ENCODE peak calls at places on chromosome 21, in six cellular contexts. N is suprapubic skin, F is H1, L is Peyer's patch, S is OCI-LY7, X is breast epithelium. Q is an unnamed sample.

GRCh38 chr21:17673261-17674020 is 60.7 kb upstream of the BTG3 start:
- DNase-seq in L (no peak), X (peak), S (no peak), F (no peak), N (no peak), Q (no peak)

GRCh38 chr21:36021251-36021837 is 39.0 kb downstream of the SETD4 start:
- DNase-seq in X (no peak), N (no peak), S (no peak), L (no peak), F (no peak), Q (no peak)

GRCh38 chr21:27536319-27536718 is 569.4 kb upstream of the ADAMTS5 start:
- DNase-seq in X (no peak), L (no peak), F (no peak), N (no peak), S (no peak), Q (no peak)

GRCh38 chr21:37073417-37074194 is 552 bp downstream of the TTC3 start:
- DNase-seq in L (peak), X (peak), S (peak), F (no peak), N (peak), Q (no peak)

GRCh38 chr21:45464309-45464708 is 59.3 kb downstream of the COL18A1 start:
- DNase-seq in X (no peak), F (no peak), L (no peak), N (no peak), S (peak), Q (no peak)

GRCh38 chr21:34762761-34763160 is 94.0 kb downstream of the CLIC6 start:
- DNase-seq in N (no peak), L (no peak), X (no peak), F (no peak), S (no peak), Q (peak)

GRCh38 chr21:45427331-45428271 is 22.6 kb downstream of the COL18A1 start:
- DNase-seq in S (no peak), F (peak), L (peak), N (no peak), X (peak), Q (peak)

GRCh38 chr21:20999567-21000169 is 1.5 kb downstream of the NCAM2 start:
- DNase-seq in N (no peak), X (no peak), S (peak), L (no peak), F (no peak), Q (peak)

GRCh38 chr21:31198575-31198974 is 145.5 kb downstream of the TIAM1 start:
- DNase-seq in L (no peak), S (peak), X (no peak), N (no peak), F (no peak), Q (peak)

GRCh38 chr21:26918318-26919065 is 48.4 kb downstream of the ADAMTS5 start:
- DNase-seq in X (no peak), S (no peak), L (no peak), N (no peak), F (no peak), Q (no peak)

GRCh38 chr21:36369064-36369685 is 16.0 kb upstream of the CHAF1B start:
- DNase-seq in N (no peak), L (no peak), S (no peak), X (no peak), F (no peak), Q (no peak)

GRCh38 chr21:36035381-36035791 is 24.9 kb downstream of the SETD4 start:
- DNase-seq in N (peak), F (no peak), X (no peak), S (no peak), L (no peak), Q (no peak)

GRCh38 chr21:17783816-17784598 is 35.1 kb downstream of the C21orf91 start:
- DNase-seq in F (no peak), X (no peak), S (peak), N (no peak), L (no peak), Q (no peak)

GRCh38 chr21:25625036-25625435 is 14.0 kb upstream of the JAM2 start:
- DNase-seq in L (no peak), X (no peak), N (no peak), S (no peak), F (no peak), Q (no peak)

GRCh38 chr21:17925900-17926299 is 106.7 kb upstream of the C21orf91 start:
- DNase-seq in F (no peak), L (no peak), N (no peak), X (no peak), S (peak), Q (no peak)

GRCh38 chr21:30710499-30710898 is 8.1 kb downstream of the KRTAP21-3 start:
- DNase-seq in F (no peak), X (no peak), N (no peak), S (no peak), L (no peak), Q (no peak)

GRCh38 chr21:18603246-18603645 is 199.7 kb upstream of the TMPRSS15 start:
- DNase-seq in F (no peak), L (no peak), X (no peak), S (no peak), N (no peak), Q (no peak)

GRCh38 chr21:34812510-34813265 is 143.9 kb downstream of the CLIC6 start:
- DNase-seq in L (no peak), X (no peak), N (no peak), F (no peak), S (no peak), Q (peak)

GRCh38 chr21:17925000-17925610 is 105.9 kb upstream of the C21orf91 start:
- DNase-seq in N (no peak), X (no peak), L (peak), S (peak), F (no peak), Q (peak)

GRCh38 chr21:31471865-31472264 is 127.8 kb upstream of the TIAM1 start:
- DNase-seq in L (no peak), F (no peak), X (no peak), S (no peak), N (no peak), Q (no peak)

GRCh38 chr21:34882719-34883131 is 166.4 kb downstream of the RUNX1 start:
- DNase-seq in X (no peak), L (no peak), F (no peak), N (no peak), S (peak), Q (no peak)

GRCh38 chr21:29297483-29298347 is 1.0 kb upstream of the BACH1 start:
- DNase-seq in L (no peak), S (no peak), N (no peak), F (no peak), X (no peak), Q (no peak)

GRCh38 chr21:17613242-17613676 is 558 bp upstream of the BTG3 start:
- DNase-seq in X (peak), S (peak), N (no peak), L (peak), F (no peak), Q (no peak)

GRCh38 chr21:35520302-35520701 is 471.2 kb upstream of the RUNX1 start:
- DNase-seq in S (no peak), L (no peak), N (no peak), X (no peak), F (no peak), Q (no peak)

DNA sequence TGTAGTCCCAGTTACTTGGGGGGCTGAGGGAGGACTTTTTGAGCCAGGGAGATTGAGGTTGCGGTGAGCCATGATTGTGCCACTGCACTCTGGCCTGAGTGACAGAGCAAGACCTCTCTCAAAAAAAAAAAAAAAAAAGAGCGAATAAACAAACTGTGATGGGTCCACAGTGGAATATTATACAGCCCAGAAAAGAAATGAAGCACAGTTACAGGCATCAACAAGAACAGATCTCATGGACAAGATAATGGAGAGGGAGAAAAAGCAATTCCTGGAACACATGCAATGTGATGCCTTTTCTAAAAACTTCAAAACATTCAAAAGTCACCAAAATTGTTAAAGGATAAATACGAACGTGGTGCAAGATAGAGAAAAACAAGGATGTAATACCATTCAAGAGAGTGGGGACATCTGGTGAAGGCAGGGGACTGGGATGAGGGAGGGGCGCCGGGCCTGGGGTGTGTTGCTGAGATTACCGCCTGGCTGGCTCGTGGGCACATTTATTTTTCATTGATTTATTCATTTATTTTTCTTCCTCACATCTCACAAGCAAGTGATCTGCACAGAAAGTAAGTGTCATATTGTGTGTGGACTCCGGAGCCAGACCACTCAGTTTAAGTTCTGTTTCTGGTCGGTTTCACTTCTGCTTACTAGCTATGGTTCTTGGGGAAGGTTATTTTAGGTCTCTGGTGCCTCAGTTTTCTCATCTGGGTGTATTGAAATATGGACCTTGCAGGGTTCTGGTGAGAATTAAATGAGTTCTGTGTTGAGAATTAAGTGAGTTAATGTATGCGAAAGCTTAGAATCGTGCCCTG is 30.1 kb downstream of the ABCG1 start:
- DNase-seq in X (no peak), N (no peak), L (no peak), F (no peak), S (peak), Q (no peak)
- H3K4me3 ChIP-seq in X (no peak), N (no peak), L (no peak), F (no peak), S (peak), Q (no peak)

GRCh38 chr21:14480601-14481000 is 65.5 kb downstream of the SAMSN1 start:
- DNase-seq in F (no peak), X (no peak), S (no peak), N (no peak), L (no peak), Q (no peak)
- H3K27ac ChIP-seq in F (no peak), X (no peak), S (no peak), N (no peak), L (no peak), Q (no peak)

DNA sequence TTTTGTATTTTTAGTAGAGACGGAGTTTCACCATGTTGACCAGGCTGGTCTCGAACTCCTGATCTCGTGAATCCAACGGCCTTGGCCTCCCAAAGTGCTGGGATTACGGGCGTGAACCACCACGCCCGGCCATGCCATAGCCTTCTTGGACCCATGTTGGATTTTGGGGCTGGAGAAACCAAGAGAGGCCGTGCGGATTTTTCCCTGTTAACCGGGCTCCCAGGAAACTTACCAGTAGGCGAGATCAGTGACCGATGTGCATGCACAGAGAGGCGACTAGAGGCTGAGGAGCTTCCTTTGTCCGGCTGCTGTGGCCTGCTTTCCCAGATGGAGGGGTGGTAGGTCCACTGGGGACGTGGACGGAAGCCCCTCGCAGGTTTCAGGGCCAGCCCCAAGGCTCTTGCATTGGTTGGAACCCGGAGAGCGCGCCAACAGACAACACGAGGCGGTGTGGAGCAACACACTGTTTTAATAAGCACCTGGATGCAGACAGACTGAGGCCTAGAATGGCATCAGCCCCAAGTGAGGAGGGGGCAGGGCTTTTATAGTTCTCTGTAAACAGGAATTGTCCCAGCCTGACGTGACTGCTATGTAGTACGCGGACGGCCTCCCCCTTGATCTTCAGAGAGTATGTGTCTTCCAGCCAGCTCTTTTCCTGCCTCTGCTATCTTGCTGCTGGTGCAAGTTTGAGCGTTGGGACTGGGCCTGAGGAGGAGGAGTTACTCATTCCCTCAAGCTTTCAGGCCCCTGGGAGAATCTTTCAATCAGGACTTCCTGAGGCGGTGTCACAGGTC is at the start of gene ERVH48-1:
- DNase-seq in S (peak), X (no peak), F (no peak), N (no peak), L (no peak), Q (no peak)
- H3K4me3 ChIP-seq in S (peak), X (no peak), F (peak), N (no peak), L (no peak), Q (no peak)

DNA sequence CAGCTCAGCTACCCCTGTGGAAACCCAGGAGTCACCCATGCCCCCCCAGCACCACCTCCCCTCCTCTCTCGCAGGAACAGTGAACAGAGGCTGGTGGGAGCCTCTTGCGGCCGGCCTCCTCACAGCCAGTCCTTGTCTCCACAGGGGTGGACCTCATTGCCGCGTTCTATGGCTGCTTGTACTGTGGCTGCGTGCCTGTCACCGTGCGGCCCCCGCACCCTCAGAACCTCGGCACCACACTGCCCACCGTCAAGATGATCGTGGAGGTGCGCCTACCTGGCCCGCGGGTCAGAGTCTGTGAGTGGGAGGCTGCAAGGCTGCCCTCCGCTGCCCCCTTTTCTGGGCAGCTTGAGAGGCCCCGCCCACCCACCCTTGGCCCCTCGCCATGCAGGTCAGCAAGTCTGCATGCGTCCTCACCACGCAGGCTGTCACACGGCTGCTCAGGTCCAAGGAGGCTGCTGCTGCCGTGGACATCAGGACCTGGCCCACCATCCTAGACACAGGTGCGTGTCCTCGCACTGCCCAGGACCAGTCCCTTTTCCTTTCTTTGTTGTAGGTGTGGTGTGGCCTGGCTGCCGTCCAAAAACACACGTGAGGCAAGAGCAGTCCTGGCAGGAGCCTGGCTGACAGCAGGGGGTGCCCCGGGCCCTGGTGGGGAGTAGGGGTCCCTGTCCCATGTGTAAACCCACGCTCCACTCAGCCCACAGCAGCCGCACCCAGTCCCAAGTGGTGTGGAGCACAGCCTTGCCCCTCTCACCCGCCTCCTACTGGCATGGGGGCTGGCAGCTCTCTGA is 50.3 kb downstream of the S100B start:
- DNase-seq in N (peak), X (no peak), S (no peak), L (no peak), F (no peak), Q (peak)
- H3K27ac ChIP-seq in N (no peak), X (no peak), S (no peak), L (no peak), F (no peak), Q (no peak)

DNA sequence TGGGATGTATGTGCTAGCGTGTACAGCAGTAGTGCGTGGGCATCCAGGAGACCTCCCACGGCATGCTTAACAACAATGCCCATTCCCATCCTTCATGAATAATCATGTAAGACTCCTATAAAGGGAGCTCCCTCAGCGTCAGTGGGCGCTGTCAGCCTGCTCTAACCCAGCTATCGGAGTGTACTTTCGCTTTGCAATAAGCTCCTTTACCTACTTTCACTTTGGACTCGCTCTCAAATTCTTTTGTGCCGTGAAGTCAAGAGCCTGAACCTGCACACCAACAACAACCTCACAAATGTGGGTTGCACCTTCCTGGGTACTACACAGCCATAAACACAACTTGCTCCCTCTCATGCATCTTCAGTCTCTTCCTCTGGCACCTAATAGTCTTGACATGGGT is 114.8 kb upstream of the PAXBP1 start:
- DNase-seq in L (no peak), X (no peak), S (no peak), N (no peak), F (no peak), Q (no peak)
- H3K4me3 ChIP-seq in L (peak), X (peak), S (no peak), N (no peak), F (no peak), Q (peak)

DNA sequence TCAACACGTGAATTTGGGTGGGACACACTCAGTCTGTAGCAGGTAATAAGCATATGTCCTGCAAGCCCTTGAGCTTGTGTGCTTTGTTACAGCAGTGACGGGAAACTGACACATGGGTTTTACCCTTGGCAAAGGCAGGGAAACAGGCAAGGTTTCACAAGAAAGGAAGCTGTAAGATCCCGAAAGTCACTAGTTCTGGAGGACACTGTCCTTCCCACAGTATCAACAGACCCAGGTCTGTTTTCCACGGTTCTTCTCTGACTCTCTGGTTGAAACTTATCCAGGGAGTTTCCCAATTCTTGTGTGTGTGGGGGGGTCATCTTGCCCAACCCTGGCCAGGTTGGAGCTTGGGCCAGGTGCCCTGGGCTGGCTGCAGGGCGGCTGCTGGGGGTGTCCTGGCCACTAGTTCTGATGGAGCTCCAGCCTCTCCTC is 29.3 kb upstream of the ZBTB21 start:
- DNase-seq in F (no peak), L (no peak), N (no peak), S (no peak), X (peak), Q (peak)
- H3K27ac ChIP-seq in F (no peak), L (peak), N (no peak), S (no peak), X (peak), Q (peak)

GRCh38 chr21:38229260-38229877 is 27.4 kb upstream of the KCNJ15 start:
- DNase-seq in S (peak), L (no peak), F (no peak), X (no peak), N (no peak), Q (no peak)

GRCh38 chr21:38223893-38224540 is 32.8 kb upstream of the KCNJ15 start:
- DNase-seq in N (no peak), F (no peak), L (no peak), X (no peak), S (peak), Q (no peak)

GRCh38 chr21:38227401-38227800 is 29.4 kb upstream of the KCNJ15 start:
- DNase-seq in L (no peak), X (no peak), N (no peak), F (no peak), S (no peak), Q (no peak)

GRCh38 chr21:38228115-38228514 is 28.7 kb upstream of the KCNJ15 start:
- DNase-seq in N (no peak), F (peak), S (no peak), L (no peak), X (no peak), Q (no peak)
- H3K4me3 ChIP-seq in N (no peak), F (no peak), S (no peak), L (no peak), X (no peak), Q (no peak)

Q was measured in SJSA1.